ENCODE peak calls at places on chromosomes 3 and 15, in nine cellular contexts. D is A549; X is T-helper 9 cell; Y is activated naive CD8-positive, alpha-beta T cell treated with anti-CD3 and anti-CD28 coated beads for 36 hours; F is NCI-H524; K is left colon; V is glomerular endothelial cell; N is activated CD8-positive, alpha-beta memory T cell treated with anti-CD3 and anti-CD28 coated beads, Interleukin-2, amount 50 U/mL, for 4 hours; W is EL. U is an unnamed sample.
A peak's percentile ranks its signal among the peaks of the same experiment; 100 is the strongest.

GRCh38 chr3:104510091-104510860 is 856.4 kb upstream of the ALCAM start:
- DNase-seq in D (no peak), X (no peak), Y (no peak), F (no peak), K (no peak), V (no peak), N (no peak), W (peak; percentile 73), U (no peak)

GRCh38 chr15:89654847-89655805 is at the start of gene KIF7:
- DNase-seq in D (peak; percentile 60), X (no peak), Y (peak; percentile 45), F (peak; percentile 26), K (no peak), V (no peak), N (no peak), W (peak; percentile 58), U (no peak)

GRCh38 chr15:70473623-70474366 is 289.6 kb downstream of the UACA start:
- DNase-seq in D (no peak), X (no peak), Y (no peak), F (no peak), K (no peak), V (no peak), N (no peak), W (no peak), U (peak; percentile 41)

GRCh38 chr3:124780767-124781485 is 50.7 kb downstream of the UMPS start:
- DNase-seq in D (no peak), X (no peak), Y (no peak), F (no peak), K (peak; percentile 59), V (no peak), N (no peak), W (no peak), U (no peak)

GRCh38 chr3:46846624-46847542 is 16.4 kb downstream of the MYL3 start:
- DNase-seq in D (no peak), X (no peak), Y (no peak), F (no peak), K (peak; percentile 23), V (no peak), N (no peak), W (no peak), U (no peak)

GRCh38 chr3:16697437-16698258 is 92.4 kb upstream of the DAZL start:
- DNase-seq in D (no peak), X (no peak), Y (no peak), F (no peak), K (no peak), V (no peak), N (no peak), W (peak; percentile 22), U (no peak)

GRCh38 chr3:171282041-171282440 is 178.2 kb downstream of the TNIK start:
- DNase-seq in D (no peak), X (no peak), Y (no peak), F (no peak), K (no peak), V (no peak), N (no peak), W (peak; percentile 51), U (no peak)

GRCh38 chr3:14289590-14290453 is 111.2 kb downstream of the LSM3 start:
- DNase-seq in D (peak; percentile 60), X (no peak), Y (no peak), F (no peak), K (no peak), V (no peak), N (no peak), W (peak; percentile 84), U (no peak)

GRCh38 chr15:36363335-36363734 is 216.1 kb upstream of the CDIN1 start:
- DNase-seq in D (no peak), X (no peak), Y (no peak), F (no peak), K (no peak), V (no peak), N (no peak), W (peak; percentile 30), U (no peak)

GRCh38 chr3:36866358-36866757 is 78.5 kb downstream of the TRANK1 start:
- DNase-seq in D (no peak), X (no peak), Y (no peak), F (no peak), K (no peak), V (no peak), N (no peak), W (peak; percentile 43), U (no peak)

GRCh38 chr15:86491118-86491517 is 411.4 kb downstream of the AGBL1 start:
- DNase-seq in D (no peak), X (no peak), Y (no peak), F (no peak), K (no peak), V (no peak), N (no peak), W (no peak), U (no peak)

GRCh38 chr3:154111365-154111764 is 9.8 kb upstream of the ARHGEF26 start:
- DNase-seq in D (no peak), X (no peak), Y (no peak), F (no peak), K (no peak), V (no peak), N (no peak), W (no peak), U (no peak)

U was measured in natural killer cell treated with Interleukin-12 subunit alpha and Interleukin-12 subunit beta and Interleukin-15 and Interleukin-18, amount 100 ng/mL, for 72 hours.